ENCODE peak calls at places on chromosomes 16 and 17, in nine cellular contexts. J, E, I, X, R, H, G, K and W are unnamed samples.

GRCh38 chr17:57106107-57106835 is 21.2 kb downstream of the AKAP1 start:
- DNase-seq in H (no peak), I (no peak), R (no peak), X (no peak), E (no peak), G (peak), J (peak), K (no peak), W (no peak)

GRCh38 chr17:67855504-67856324 is 30.4 kb downstream of the BPTF start:
- DNase-seq in K (no peak), H (no peak), J (no peak), E (no peak), R (no peak), I (no peak), G (no peak), X (no peak), W (no peak)

GRCh38 chr17:62995377-62995885 is 29.4 kb downstream of the TANC2 start:
- DNase-seq in H (no peak), K (no peak), X (peak), I (peak), R (no peak), J (peak), G (no peak), E (no peak), W (no peak)

GRCh38 chr16:50711862-50712567 is 18.6 kb downstream of the NOD2 start:
- DNase-seq in E (no peak), H (peak), R (no peak), I (peak), K (no peak), J (no peak), G (no peak), X (no peak), W (no peak)

GRCh38 chr17:62712011-62712615 is 84.6 kb downstream of the MRC2 start:
- DNase-seq in G (no peak), E (no peak), J (no peak), H (no peak), I (no peak), K (no peak), X (no peak), R (no peak), W (no peak)

GRCh38 chr16:49491736-49492089 is 118.1 kb downstream of the C16orf78 start:
- DNase-seq in H (peak), E (no peak), K (peak), I (peak), X (no peak), R (no peak), G (no peak), J (peak), W (no peak)

GRCh38 chr17:8406174-8406573 is 8.5 kb upstream of the RNF222 start:
- DNase-seq in K (no peak), J (no peak), G (no peak), R (no peak), I (no peak), E (no peak), X (no peak), H (no peak), W (no peak)

GRCh38 chr17:75365009-75365930 is 40.2 kb downstream of the GRB2 start:
- DNase-seq in J (peak), G (no peak), K (no peak), H (no peak), E (no peak), X (no peak), R (no peak), I (no peak), W (no peak)

GRCh38 chr17:44384823-44385286 is 4.6 kb downstream of the ITGA2B start:
- DNase-seq in E (no peak), J (no peak), G (no peak), H (no peak), I (no peak), X (peak), K (no peak), R (no peak), W (no peak)

GRCh38 chr17:27800522-27800921 is at the start of gene NOS2:
- DNase-seq in K (no peak), H (no peak), X (no peak), J (no peak), I (no peak), R (no peak), G (peak), E (no peak), W (no peak)

GRCh38 chr17:70080541-70081347 is 5.7 kb downstream of the KCNJ16 start:
- DNase-seq in H (no peak), R (no peak), X (no peak), G (no peak), K (no peak), E (no peak), I (no peak), J (no peak), W (no peak)

GRCh38 chr17:41919165-41919817 is 540 bp upstream of the ACLY start:
- DNase-seq in X (peak), E (no peak), H (peak), G (no peak), I (no peak), J (peak), K (no peak), R (no peak), W (no peak)

GRCh38 chr17:58264407-58265103 is 16.2 kb downstream of the MPO start:
- DNase-seq in G (no peak), E (no peak), K (no peak), R (no peak), H (no peak), J (no peak), I (no peak), X (no peak), W (no peak)

GRCh38 chr16:48136547-48137360 is 19.0 kb downstream of the ABCC12 start:
- DNase-seq in E (no peak), K (no peak), I (peak), X (no peak), G (no peak), R (no peak), H (no peak), J (no peak), W (no peak)

GRCh38 chr17:32998893-32999240 is 7.2 kb downstream of the SPACA3 start:
- DNase-seq in I (no peak), H (no peak), X (no peak), K (no peak), E (no peak), G (no peak), J (no peak), R (no peak), W (no peak)

GRCh38 chr17:80192268-80192667 is 22.4 kb downstream of the CARD14 start:
- DNase-seq in J (no peak), X (no peak), K (no peak), I (peak), R (no peak), G (no peak), E (no peak), H (no peak), W (no peak)

GRCh38 chr17:35878361-35878760 is 1.8 kb downstream of the CCL5 start:
- DNase-seq in R (no peak), X (no peak), E (no peak), G (no peak), H (no peak), K (no peak), I (no peak), J (no peak), W (no peak)

GRCh38 chr17:18143044-18143936 is 34.7 kb downstream of the MYO15A start:
- DNase-seq in R (no peak), I (no peak), E (no peak), J (peak), K (no peak), G (no peak), X (no peak), H (no peak), W (no peak)

GRCh38 chr17:9522074-9522473 is 53.5 kb downstream of the STX8 start:
- DNase-seq in R (no peak), X (peak), I (peak), J (peak), G (no peak), H (no peak), E (no peak), K (peak), W (no peak)

GRCh38 chr17:54948380-54948779 is 20.1 kb downstream of the COX11 start:
- DNase-seq in G (no peak), E (no peak), H (no peak), I (no peak), R (no peak), X (peak), K (no peak), J (no peak), W (no peak)

GRCh38 chr17:58679263-58680037 is 12.4 kb downstream of the TEX14 start:
- DNase-seq in G (no peak), H (no peak), J (no peak), I (peak), R (no peak), E (no peak), K (no peak), X (peak), W (no peak)

GRCh38 chr17:80834896-80835281 is 156.8 kb upstream of the CHMP6 start:
- DNase-seq in H (no peak), K (no peak), I (no peak), E (no peak), R (no peak), G (no peak), J (no peak), X (no peak), W (no peak)

GRCh38 chr17:58694826-58695225 is 2.4 kb downstream of the RAD51C start:
- DNase-seq in J (no peak), K (no peak), G (no peak), H (no peak), X (no peak), E (no peak), R (no peak), I (no peak), W (no peak)

GRCh38 chr17:18932360-18933055 is 19.5 kb upstream of the SLC5A10 start:
- DNase-seq in G (no peak), K (no peak), X (no peak), I (no peak), J (no peak), H (no peak), E (no peak), R (no peak), W (no peak)

GRCh38 chr17:40915721-40916256 is 21.7 kb downstream of the KRT23 start:
- DNase-seq in K (no peak), G (no peak), I (no peak), R (no peak), H (no peak), E (no peak), J (no peak), X (peak), W (no peak)

GRCh38 chr16:24670623-24671454 is 58.6 kb upstream of the TNRC6A start:
- DNase-seq in R (peak), K (peak), X (no peak), E (peak), G (no peak), I (peak), J (peak), H (no peak), W (no peak)

GRCh38 chr16:86243571-86244154 is 266.7 kb upstream of the FOXF1 start:
- DNase-seq in X (no peak), E (no peak), K (no peak), R (no peak), G (no peak), I (no peak), H (no peak), J (no peak), W (no peak)

GRCh38 chr16:84228321-84228838 is 11.4 kb downstream of the KCNG4 start:
- DNase-seq in R (peak), H (no peak), K (peak), I (peak), E (peak), X (peak), G (no peak), J (peak), W (no peak)

GRCh38 chr16:17070882-17071592 is 399.7 kb downstream of the XYLT1 start:
- DNase-seq in X (peak), H (no peak), J (peak), I (no peak), R (peak), K (peak), G (peak), E (no peak), W (peak)

GRCh38 chr17:8698142-8699050 is 46.2 kb downstream of the CCDC42 start:
- DNase-seq in J (no peak), H (peak), I (peak), X (no peak), R (no peak), E (peak), G (no peak), K (peak), W (no peak)

GRCh38 chr17:58691701-58692238 is at the start of gene TEX14:
- DNase-seq in K (peak), H (no peak), J (no peak), I (no peak), G (no peak), R (no peak), E (no peak), X (no peak), W (no peak)

GRCh38 chr17:3609689-3610088 is 478 bp upstream of the TRPV1 start:
- DNase-seq in R (no peak), G (no peak), I (no peak), E (no peak), X (no peak), J (no peak), H (no peak), K (no peak), W (no peak)
- H3K27ac ChIP-seq in R (no peak), G (no peak), I (no peak), E (no peak), X (peak), J (no peak), H (no peak), K (no peak), W (no peak)

GRCh38 chr16:55248494-55248893 is 75.5 kb upstream of the IRX6 start:
- DNase-seq in X (no peak), J (no peak), K (no peak), E (no peak), H (no peak), I (no peak), R (no peak), G (no peak), W (no peak)

GRCh38 chr16:55248058-55248457 is 75.9 kb upstream of the IRX6 start:
- DNase-seq in E (no peak), X (no peak), H (no peak), I (no peak), K (no peak), R (no peak), J (no peak), G (no peak), W (no peak)

GRCh38 chr16:55240933-55241332 is 83.1 kb upstream of the IRX6 start:
- DNase-seq in J (peak), R (no peak), E (no peak), H (no peak), G (no peak), X (no peak), I (no peak), K (no peak), W (no peak)

GRCh38 chr16:55239723-55240122 is 84.3 kb upstream of the IRX6 start:
- DNase-seq in X (no peak), H (no peak), R (no peak), I (no peak), E (no peak), K (no peak), J (no peak), G (no peak), W (no peak)

DNA sequence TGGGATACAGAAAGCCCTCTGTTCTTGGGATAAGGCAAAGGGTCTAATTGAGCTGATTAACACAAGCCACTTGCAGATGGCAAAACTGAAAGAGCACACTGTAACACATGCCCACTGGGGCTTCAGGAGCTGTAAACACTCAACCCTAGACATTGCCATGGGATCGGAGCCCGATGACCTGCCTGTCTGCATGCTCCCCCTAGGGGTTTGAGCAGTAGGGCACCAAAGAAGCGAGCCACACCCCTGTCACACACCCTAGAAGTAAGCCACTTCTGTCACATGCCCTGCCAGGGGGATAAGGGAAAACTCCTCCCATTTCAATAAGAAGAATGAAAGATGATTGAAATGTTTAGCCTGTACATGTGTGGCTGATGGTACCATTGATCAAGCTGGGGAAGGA is 81.3 kb upstream of the IRX6 start:
- DNase-seq in K (no peak), H (no peak), R (no peak), E (no peak), G (no peak), I (no peak), X (no peak), J (peak), W (no peak)
- TF ChIP-seq CTCF in K (no peak), H (no peak), R (no peak), E (no peak), G (no peak), I (no peak), X (no peak), J (peak), W (no peak)

GRCh38 chr16:68232335-68232734 is 3.6 kb downstream of the ESRP2 start:
- DNase-seq in I (no peak), G (peak), K (no peak), H (no peak), X (no peak), E (no peak), R (no peak), J (no peak), W (no peak)

GRCh38 chr16:68235105-68235881 is 634 bp downstream of the ESRP2 start:
- DNase-seq in G (peak), K (no peak), X (peak), R (peak), E (no peak), H (peak), I (no peak), J (peak), W (no peak)

GRCh38 chr16:68234188-68235104 is 1.5 kb downstream of the ESRP2 start:
- DNase-seq in I (no peak), G (peak), X (peak), R (peak), J (no peak), H (peak), K (no peak), E (no peak), W (no peak)

GRCh38 chr16:68233085-68233834 is 2.7 kb downstream of the ESRP2 start:
- DNase-seq in I (no peak), E (no peak), K (no peak), X (no peak), R (no peak), H (no peak), J (no peak), G (no peak), W (no peak)

DNA sequence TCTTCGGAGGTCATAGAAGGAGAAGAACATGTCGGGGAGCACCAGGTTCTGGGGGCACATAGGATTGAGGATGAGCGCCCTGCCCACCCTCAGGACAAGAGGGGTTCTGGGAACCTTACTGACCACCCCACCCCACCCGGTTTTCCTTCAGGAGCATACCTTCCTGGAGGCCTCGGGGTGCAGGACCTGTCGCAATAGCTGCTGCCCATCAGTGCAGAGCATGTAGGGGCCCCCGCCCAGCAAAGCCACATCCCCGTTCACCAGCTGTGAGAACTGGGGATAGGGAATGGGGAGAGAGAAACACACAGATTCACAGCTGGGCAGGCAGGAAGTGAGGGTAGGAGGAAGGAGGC is 2.1 kb downstream of the ESRP2 start:
- DNase-seq in X (no peak), I (no peak), G (no peak), R (no peak), K (no peak), E (no peak), J (no peak), H (no peak), W (no peak)
- H3K27ac ChIP-seq in X (peak), I (no peak), G (peak), R (peak), K (no peak), E (no peak), J (no peak), H (peak), W (peak)

GRCh38 chr16:1039762-1040161 is 32.8 kb upstream of the SSTR5 start:
- DNase-seq in G (no peak), R (no peak), I (no peak), K (no peak), H (no peak), E (no peak), X (no peak), J (no peak), W (no peak)

GRCh38 chr16:1043831-1044514 is 28.6 kb upstream of the SSTR5 start:
- DNase-seq in E (no peak), K (no peak), I (no peak), G (no peak), J (no peak), R (no peak), X (no peak), H (no peak), W (no peak)

GRCh38 chr16:1040346-1040745 is 32.2 kb upstream of the SSTR5 start:
- DNase-seq in X (no peak), I (no peak), G (no peak), H (no peak), E (no peak), J (no peak), K (no peak), R (no peak), W (no peak)

GRCh38 chr16:1042776-1043349 is 29.7 kb upstream of the SSTR5 start:
- DNase-seq in G (no peak), E (no peak), H (no peak), R (no peak), I (no peak), X (no peak), J (no peak), K (no peak), W (no peak)

DNA sequence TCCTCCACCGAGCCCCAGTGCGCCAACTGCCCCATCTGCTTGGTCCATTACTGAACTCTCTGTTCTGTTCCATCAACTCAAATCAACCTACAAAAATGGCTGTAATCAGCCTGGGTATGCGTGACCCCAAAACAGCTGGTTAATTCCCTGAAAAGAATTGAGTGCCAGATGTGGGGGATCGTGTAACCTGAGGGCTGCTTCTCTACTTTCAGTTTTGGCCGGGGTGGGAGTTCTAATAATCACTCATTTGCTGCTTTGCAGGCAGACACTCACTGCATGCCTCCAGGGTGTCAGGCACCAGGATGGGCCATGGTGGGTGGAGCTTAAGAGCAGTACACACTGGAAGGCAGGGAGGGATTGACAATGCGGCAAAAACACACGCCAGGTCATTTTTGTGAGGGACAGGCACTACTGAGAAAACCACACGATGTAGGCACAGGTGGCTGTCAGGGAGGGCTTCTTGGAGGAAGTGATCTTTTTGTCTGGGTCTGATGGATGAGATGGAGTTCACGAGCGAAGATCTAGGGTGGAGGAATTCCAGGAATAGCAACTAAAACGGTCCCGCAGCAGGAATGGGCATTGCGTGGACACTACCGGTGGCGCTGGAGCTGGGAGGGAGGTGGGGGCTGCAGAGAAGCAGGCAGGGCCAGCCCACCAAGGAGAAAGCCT is 30.3 kb upstream of the SSTR5 start:
- DNase-seq in G (no peak), K (no peak), R (no peak), X (no peak), H (no peak), I (no peak), E (no peak), J (no peak), W (no peak)
- TF ChIP-seq CTCF in G (no peak), K (no peak), R (no peak), X (no peak), H (no peak), I (no peak), E (no peak), J (no peak), W (no peak)

GRCh38 chr17:16989230-16989952 is 17.5 kb upstream of the TNFRSF13B start:
- DNase-seq in J (no peak), X (no peak), I (no peak), G (no peak), K (no peak), E (no peak), H (no peak), R (no peak), W (no peak)
- H3K27ac ChIP-seq in J (no peak), X (no peak), I (no peak), G (peak), K (no peak), E (no peak), H (no peak), R (no peak), W (no peak)

GRCh38 chr16:67393790-67394270 is 532 bp upstream of the TPPP3 start:
- DNase-seq in K (no peak), R (no peak), G (no peak), H (no peak), J (no peak), X (no peak), E (no peak), I (no peak), W (no peak)

GRCh38 chr16:67394271-67395104 is 1.2 kb upstream of the TPPP3 start:
- DNase-seq in I (no peak), R (no peak), X (no peak), G (no peak), K (no peak), H (no peak), J (peak), E (no peak), W (no peak)

GRCh38 chr16:67392301-67393059 is 818 bp downstream of the TPPP3 start:
- DNase-seq in I (no peak), J (no peak), G (no peak), E (no peak), H (no peak), X (no peak), R (no peak), K (no peak), W (no peak)

GRCh38 chr16:67391424-67392300 is 1.6 kb downstream of the TPPP3 start:
- DNase-seq in R (no peak), J (no peak), K (no peak), E (no peak), G (no peak), X (no peak), H (no peak), I (no peak), W (no peak)

GRCh38 chr16:67393111-67393789 is at the start of gene TPPP3:
- DNase-seq in K (peak), H (peak), I (peak), G (peak), R (peak), X (peak), J (peak), E (peak), W (no peak)
- TF ChIP-seq CTCF in K (peak), H (peak), I (peak), G (peak), R (peak), X (peak), J (peak), E (peak), W (peak)